ENCODE peak calls at places on chromosomes 11 and 22, in six cellular contexts. N is lung, U is Peyer's patch, Y is tibial artery, I is cardiac muscle cell, F is HCT116. T is an unnamed sample. For H3K4me1, the result is how much of the 10 kb centered on the place peaks cover.

GRCh38 chr11:73293356-73293936 is 14.6 kb upstream of the ARHGEF17 start:
- DNase-seq in N (no peak), U (no peak), Y (no peak), I (no peak), F (no peak), T (no peak)

GRCh38 chr22:43257549-43257948 is 70.6 kb upstream of the TTLL12 start:
- DNase-seq in N (no peak), U (no peak), Y (no peak), I (no peak), F (no peak), T (no peak)

GRCh38 chr11:114738954-114739353 is 60.6 kb downstream of the NXPE2 start:
- DNase-seq in N (no peak), U (no peak), Y (no peak), I (peak), F (peak), T (no peak)

GRCh38 chr11:134592391-134592990 is 180.4 kb upstream of the B3GAT1 start:
- DNase-seq in N (peak), U (no peak), Y (no peak), I (peak), F (peak), T (peak)

GRCh38 chr11:119166368-119167076 is 2.0 kb upstream of the NLRX1 start:
- DNase-seq in N (no peak), U (no peak), Y (no peak), I (no peak), F (no peak), T (no peak)

GRCh38 chr11:96303067-96303466 is 39.9 kb downstream of the MAML2 start:
- DNase-seq in N (no peak), U (no peak), Y (no peak), I (no peak), F (no peak), T (no peak)

GRCh38 chr11:45021692-45022130 is 71.0 kb upstream of the TP53I11 start:
- DNase-seq in N (peak), U (no peak), Y (peak), I (peak), F (no peak), T (no peak)

GRCh38 chr11:73384871-73385692 is 8.9 kb downstream of the RELT start:
- DNase-seq in N (peak), U (peak), Y (peak), I (no peak), F (no peak), T (no peak)

GRCh38 chr11:69383946-69384547 is 90.1 kb downstream of the MYEOV start:
- DNase-seq in N (no peak), U (no peak), Y (no peak), I (no peak), F (no peak), T (no peak)

GRCh38 chr11:70085815-70086769 is 8.0 kb downstream of the ANO1 start:
- DNase-seq in N (no peak), U (no peak), Y (no peak), I (no peak), F (no peak), T (no peak)

GRCh38 chr11:124108158-124108557 is 7.1 kb upstream of the VWA5A start:
- DNase-seq in N (no peak), U (no peak), Y (no peak), I (peak), F (peak), T (peak)

GRCh38 chr11:74444173-74444832 is 23.0 kb downstream of the KCNE3 start:
- DNase-seq in N (no peak), U (no peak), Y (no peak), I (peak), F (no peak), T (no peak)

GRCh38 chr11:3155691-3156258 is 9.3 kb downstream of the OSBPL5 start:
- DNase-seq in N (no peak), U (no peak), Y (peak), I (no peak), F (no peak), T (no peak)

GRCh38 chr22:21834869-21835268 is 32.6 kb downstream of the MAPK1 start:
- DNase-seq in N (no peak), U (peak), Y (no peak), I (no peak), F (no peak), T (no peak)

GRCh38 chr11:8617063-8617462 is 23.0 kb upstream of the STK33 start:
- DNase-seq in N (no peak), U (no peak), Y (no peak), I (peak), F (no peak), T (no peak)

GRCh38 chr11:8917157-8917820 is 6.3 kb downstream of the AKIP1 start:
- DNase-seq in N (peak), U (no peak), Y (no peak), I (peak), F (no peak), T (no peak)

GRCh38 chr11:61971177-61972111 is 4.0 kb upstream of the FTH1 start:
- DNase-seq in N (peak), U (peak), Y (peak), I (peak), F (peak), T (no peak)

GRCh38 chr11:17753153-17753552 is 18.6 kb downstream of the KCNC1 start:
- DNase-seq in N (no peak), U (no peak), Y (no peak), I (no peak), F (no peak), T (no peak)

GRCh38 chr11:64990222-64990918 is 6.4 kb downstream of the BATF2 start:
- DNase-seq in N (peak), U (peak), Y (peak), I (no peak), F (no peak), T (no peak)

GRCh38 chr22:19523240-19524169 is 705 bp downstream of the CLDN5 start:
- DNase-seq in N (no peak), U (no peak), Y (no peak), I (peak), F (no peak), T (peak)

GRCh38 chr11:78203184-78203583 is 14.5 kb downstream of the USP35 start:
- DNase-seq in N (no peak), U (peak), Y (no peak), I (no peak), F (no peak), T (peak)

GRCh38 chr11:129249351-129249750 is 57.2 kb upstream of the ARHGAP32 start:
- DNase-seq in N (no peak), U (no peak), Y (no peak), I (no peak), F (no peak), T (no peak)

GRCh38 chr22:47259990-47260389 is 497.5 kb downstream of the TBC1D22A start:
- DNase-seq in N (no peak), U (no peak), Y (no peak), I (no peak), F (no peak), T (no peak)

GRCh38 chr11:104704888-104705287 is 193.4 kb downstream of the CASP12 start:
- DNase-seq in N (no peak), U (no peak), Y (no peak), I (no peak), F (no peak), T (no peak)

GRCh38 chr11:74397531-74398243 is 546 bp downstream of the PGM2L1 start:
- DNase-seq in N (peak), U (peak), Y (peak), I (peak), F (peak), T (peak)

GRCh38 chr11:77269484-77270123 is 31.9 kb downstream of the GDPD4 start:
- DNase-seq in N (no peak), U (no peak), Y (no peak), I (no peak), F (no peak), T (no peak)

GRCh38 chr11:31799036-31799793 is 11.9 kb downstream of the PAX6 start:
- DNase-seq in N (no peak), U (no peak), Y (no peak), I (no peak), F (no peak), T (no peak)

GRCh38 chr11:44993971-44994705 is 43.5 kb upstream of the TP53I11 start:
- DNase-seq in N (no peak), U (no peak), Y (no peak), I (no peak), F (no peak), T (no peak)

GRCh38 chr11:34874202-34874601 is 42.0 kb downstream of the APIP start:
- DNase-seq in N (no peak), U (no peak), Y (no peak), I (no peak), F (no peak), T (no peak)

GRCh38 chr22:48358886-48359612 is 1468.6 kb downstream of the BRD1 start:
- DNase-seq in N (no peak), U (no peak), Y (no peak), I (no peak), F (no peak), T (no peak)

GRCh38 chr11:24496728-24497396 is at the start of gene LUZP2:
- DNase-seq in N (no peak), U (no peak), Y (peak), I (peak), F (no peak), T (no peak)

GRCh38 chr11:96465537-96465936 is 75.7 kb downstream of the JRKL start:
- DNase-seq in N (no peak), U (no peak), Y (no peak), I (peak), F (no peak), T (no peak)

GRCh38 chr11:69711824-69712801 is 8.3 kb upstream of the FGF19 start:
- DNase-seq in N (no peak), U (no peak), Y (no peak), I (no peak), F (peak), T (no peak)

GRCh38 chr11:110077866-110078325 is 15.3 kb upstream of the ZC3H12C start:
- DNase-seq in N (no peak), U (no peak), Y (no peak), I (no peak), F (no peak), T (no peak)
- H3K4me3 ChIP-seq in N (no peak), U (no peak), Y (no peak), I (no peak), F (no peak), T (no peak)

GRCh38 chr22:25100402-25100801 is 99.3 kb upstream of the CRYBB3 start:
- DNase-seq in N (no peak), U (no peak), Y (no peak), I (no peak), F (no peak), T (no peak)

GRCh38 chr22:25102722-25103121 is 96.9 kb upstream of the CRYBB3 start:
- DNase-seq in N (no peak), U (no peak), Y (no peak), I (no peak), F (no peak), T (no peak)

GRCh38 chr22:25100972-25101371 is 98.7 kb upstream of the CRYBB3 start:
- DNase-seq in N (no peak), U (no peak), Y (no peak), I (no peak), F (no peak), T (no peak)

GRCh38 chr22:25104367-25104766 is 95.3 kb upstream of the CRYBB3 start:
- DNase-seq in N (no peak), U (no peak), Y (no peak), I (no peak), F (no peak), T (no peak)

DNA sequence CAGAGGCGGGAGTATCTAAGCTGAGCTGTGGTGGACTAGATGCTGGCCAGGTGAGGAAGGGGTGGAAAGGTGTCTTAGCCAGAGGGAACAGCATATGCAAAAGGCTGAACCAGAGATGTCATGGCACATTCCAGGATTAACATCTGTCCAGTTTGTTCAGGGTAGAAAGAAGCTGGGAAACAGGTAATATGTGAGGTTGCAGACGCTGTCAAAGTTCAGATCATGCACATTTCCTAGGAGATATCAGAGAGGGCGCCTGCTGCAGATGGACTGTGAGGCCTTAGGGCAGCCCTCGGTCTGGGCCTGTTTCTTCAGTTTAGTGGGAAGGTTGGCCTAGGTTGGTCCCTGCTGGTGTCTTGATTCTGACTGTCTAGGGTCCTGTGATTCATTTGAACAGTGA is 97.7 kb upstream of the CRYBB3 start:
- DNase-seq in N (no peak), U (no peak), Y (no peak), I (no peak), F (no peak), T (no peak)
- H3K27ac ChIP-seq in N (no peak), U (no peak), Y (peak), I (no peak), F (no peak), T (no peak)

GRCh38 chr11:36407360-36407759 is 102.7 kb downstream of the TRAF6 start:
- DNase-seq in N (no peak), U (no peak), Y (no peak), I (no peak), F (no peak), T (no peak)

GRCh38 chr11:36411202-36411640 is 98.9 kb downstream of the TRAF6 start:
- DNase-seq in N (peak), U (peak), Y (peak), I (no peak), F (no peak), T (no peak)

GRCh38 chr11:36405585-36406367 is 104.3 kb downstream of the TRAF6 start:
- DNase-seq in N (no peak), U (no peak), Y (no peak), I (no peak), F (no peak), T (no peak)

GRCh38 chr11:36408476-36409136 is 101.5 kb downstream of the TRAF6 start:
- DNase-seq in N (no peak), U (no peak), Y (no peak), I (no peak), F (no peak), T (no peak)

DNA sequence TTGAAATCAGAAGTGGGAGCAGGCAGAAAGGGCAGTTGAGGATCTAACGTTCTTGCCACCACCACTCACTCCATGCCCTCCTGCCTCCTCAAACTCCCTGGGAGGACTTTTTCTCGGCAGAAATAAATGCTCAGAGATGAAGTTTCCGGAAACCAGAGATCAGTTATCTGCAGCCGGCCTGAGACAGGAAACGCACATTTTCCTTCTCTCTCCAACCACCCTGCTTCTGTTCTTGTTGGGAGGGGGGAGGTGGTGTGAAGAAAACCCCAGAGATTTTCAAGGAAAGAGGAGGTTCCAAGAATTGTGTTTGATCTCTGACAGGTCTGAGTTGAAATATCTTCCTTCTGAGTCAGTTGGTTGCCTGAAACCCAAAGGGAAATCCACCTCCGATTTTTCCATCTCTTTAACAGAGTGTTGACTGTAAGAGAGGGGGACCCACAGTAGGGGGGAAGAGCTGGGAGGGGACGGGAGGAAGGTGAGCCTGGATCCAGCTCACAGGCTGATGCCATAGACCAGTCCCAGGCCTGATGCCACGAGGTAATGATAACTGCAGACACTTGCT is 100.8 kb downstream of the TRAF6 start:
- DNase-seq in N (no peak), U (no peak), Y (no peak), I (no peak), F (no peak), T (peak)
- H3K4me1 ChIP-seq in N (under half), U (under half), Y (under half), I (under half), F (under half), T (under half)

DNA sequence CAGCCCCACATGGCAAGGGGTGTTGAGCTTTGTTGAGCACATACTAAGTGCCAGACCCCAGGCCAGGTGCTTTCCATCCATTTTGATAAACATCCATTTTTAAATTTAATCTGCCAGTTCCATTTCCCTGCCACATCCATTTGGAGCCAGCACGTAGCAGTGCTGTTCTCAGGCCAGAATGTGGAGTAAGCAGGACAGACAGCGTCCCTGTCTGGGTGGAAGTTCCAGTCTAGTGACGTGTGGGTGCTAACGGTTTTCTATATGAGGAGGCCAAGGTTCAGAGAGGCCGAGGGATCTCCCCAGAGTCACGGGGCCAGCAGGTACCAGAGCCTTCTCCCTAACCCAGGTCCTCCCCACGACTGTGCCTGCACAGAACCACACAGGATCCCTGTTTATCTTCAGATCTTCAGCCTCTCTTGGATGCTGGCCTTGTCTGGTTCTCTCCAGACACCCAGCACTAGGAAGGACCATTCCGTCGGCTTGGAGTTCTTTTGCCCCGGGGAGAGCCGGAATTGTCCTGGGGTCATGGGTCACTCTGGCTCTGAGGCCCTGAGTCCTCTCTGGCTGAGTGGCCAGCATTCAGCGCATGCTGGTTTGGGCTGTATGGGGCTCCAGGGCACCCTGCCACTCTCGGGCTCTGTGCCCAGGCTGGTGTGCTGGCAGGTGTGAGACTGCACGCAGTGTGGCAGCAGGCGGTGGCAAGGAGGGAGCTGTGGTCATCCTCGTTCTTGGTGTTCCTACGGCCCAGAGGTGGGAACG is 63.6 kb upstream of the PPARA start:
- DNase-seq in N (no peak), U (no peak), Y (peak), I (no peak), F (no peak), T (no peak)
- H3K4me3 ChIP-seq in N (no peak), U (no peak), Y (peak), I (no peak), F (peak), T (no peak)

GRCh38 chr11:1682225-1682901 is 14.6 kb upstream of the KRTAP5-6 start:
- DNase-seq in N (no peak), U (peak), Y (no peak), I (no peak), F (no peak), T (no peak)
- H3K27ac ChIP-seq in N (no peak), U (no peak), Y (no peak), I (no peak), F (no peak), T (no peak)

GRCh38 chr22:40446203-40446602 is 75.8 kb downstream of the SGSM3 start:
- DNase-seq in N (no peak), U (no peak), Y (no peak), I (no peak), F (no peak), T (no peak)

GRCh38 chr22:40443675-40444482 is 73.5 kb downstream of the SGSM3 start:
- DNase-seq in N (no peak), U (no peak), Y (peak), I (no peak), F (no peak), T (no peak)

GRCh38 chr22:40449676-40450035 is 79.3 kb downstream of the SGSM3 start:
- DNase-seq in N (no peak), U (no peak), Y (no peak), I (no peak), F (no peak), T (no peak)

GRCh38 chr22:40441761-40442364 is 71.5 kb downstream of the SGSM3 start:
- DNase-seq in N (no peak), U (no peak), Y (no peak), I (no peak), F (no peak), T (no peak)

DNA sequence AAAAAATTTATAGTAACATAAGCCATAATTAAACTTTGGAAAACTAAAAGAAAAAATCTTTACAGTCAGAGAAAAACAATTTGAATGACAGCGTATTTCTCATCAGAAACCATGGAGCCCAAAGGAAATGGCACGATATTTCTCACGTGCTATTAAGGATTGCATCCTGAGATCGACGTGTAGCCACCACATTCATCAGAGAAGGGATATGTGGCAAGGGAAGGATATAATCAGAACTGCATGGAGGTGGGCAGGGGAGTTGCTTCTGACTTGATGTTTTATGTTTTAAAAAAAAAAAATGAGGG is 74.0 kb downstream of the SGSM3 start:
- DNase-seq in N (no peak), U (no peak), Y (no peak), I (no peak), F (no peak), T (no peak)
- H3K4me1 ChIP-seq in N (under half), U (under half), Y (under half), I (under half), F (under half), T (under half)

DNA sequence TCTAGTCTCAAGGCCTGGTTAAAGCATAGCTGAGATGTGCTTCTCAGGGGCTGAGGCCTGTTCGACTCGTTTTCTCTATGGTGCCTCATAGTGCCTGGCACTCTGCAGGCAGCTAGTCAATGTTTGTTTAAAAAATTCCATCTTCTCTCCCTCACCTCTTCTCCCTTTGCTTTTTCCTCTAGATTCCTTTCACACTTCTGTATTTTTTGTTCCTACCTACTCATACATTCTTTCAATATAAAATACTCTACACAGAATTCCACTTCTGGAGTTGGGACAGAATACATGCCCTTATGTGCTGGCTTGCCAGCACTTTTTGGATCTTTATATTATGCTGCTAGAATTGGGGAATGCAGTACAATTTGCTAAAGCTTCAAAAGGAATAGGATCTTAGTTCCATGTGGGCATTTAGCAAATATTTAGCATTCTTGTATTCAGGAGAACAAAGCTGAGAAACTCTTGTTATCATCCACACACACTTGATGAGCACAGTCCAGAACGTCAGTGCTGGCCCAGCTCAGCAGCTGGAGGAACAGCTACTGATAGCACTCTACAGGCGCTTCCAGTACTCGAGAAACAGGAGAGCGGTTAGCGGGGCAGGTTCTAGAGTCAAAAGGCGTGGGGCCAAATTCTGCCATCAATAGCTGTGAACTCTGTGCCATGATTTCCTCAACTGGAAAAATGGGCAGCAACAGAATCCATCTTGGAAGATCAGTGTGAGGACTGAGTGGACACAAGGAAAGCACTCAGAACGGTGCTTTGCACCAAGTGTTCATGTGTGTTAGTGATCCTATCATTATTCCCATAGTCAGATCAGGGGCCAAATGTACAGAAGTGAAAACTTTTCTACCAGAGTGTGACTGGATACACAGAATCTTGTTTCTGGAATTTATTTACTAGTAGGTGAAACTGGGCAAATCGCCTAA is 3.4 kb downstream of the JOSD1 start:
- DNase-seq in N (no peak), U (no peak), Y (no peak), I (peak), F (no peak), T (no peak)
- H3K4me3 ChIP-seq in N (no peak), U (peak), Y (peak), I (no peak), F (peak), T (peak)